ENCODE peak calls at places on chromosomes 3 and 15, in six cellular contexts. X is cardiac muscle cell; V is naive thymus-derived CD4-positive, alpha-beta T cell; Q is Peyer's patch; J is colonic mucosa; T is fibroblast of lung. D is an unnamed sample. For H3K9me3, the result is how much of the 10 kb centered on the place peaks cover.

GRCh38 chr3:57934373-57934772 is 73.8 kb upstream of the FLNB start:
- DNase-seq in X (no peak), V (no peak), Q (no peak), J (no peak), T (no peak), D (no peak)

GRCh38 chr3:124410471-124410870 is 319.8 kb upstream of the UMPS start:
- DNase-seq in X (no peak), V (no peak), Q (no peak), J (no peak), T (peak), D (no peak)

GRCh38 chr3:188577539-188577938 is 423.6 kb downstream of the LPP start:
- DNase-seq in X (no peak), V (no peak), Q (no peak), J (no peak), T (no peak), D (no peak)

GRCh38 chr3:187161556-187161955 is 22.3 kb upstream of the RPL39L start:
- DNase-seq in X (no peak), V (no peak), Q (no peak), J (no peak), T (no peak), D (no peak)

GRCh38 chr3:170762081-170762480 is 107.9 kb downstream of the RPL22L1 start:
- DNase-seq in X (no peak), V (no peak), Q (no peak), J (no peak), T (no peak), D (no peak)

GRCh38 chr3:51970606-51971300 is 3.1 kb downstream of the ABHD14B start:
- DNase-seq in X (no peak), V (no peak), Q (no peak), J (no peak), T (no peak), D (peak)

GRCh38 chr3:64049136-64049535 is 25.8 kb upstream of the PSMD6 start:
- DNase-seq in X (no peak), V (no peak), Q (no peak), J (no peak), T (no peak), D (no peak)

GRCh38 chr3:143918848-143919247 is 52.8 kb upstream of the DIPK2A start:
- DNase-seq in X (no peak), V (no peak), Q (no peak), J (no peak), T (no peak), D (no peak)

GRCh38 chr15:48557335-48557734 is 88.2 kb downstream of the FBN1 start:
- DNase-seq in X (no peak), V (no peak), Q (no peak), J (no peak), T (no peak), D (peak)

GRCh38 chr15:75231836-75232235 is 26.3 kb upstream of the GOLGA6C start:
- DNase-seq in X (no peak), V (no peak), Q (no peak), J (no peak), T (no peak), D (peak)

GRCh38 chr3:140092883-140093536 is 158.0 kb downstream of the CLSTN2 start:
- DNase-seq in X (no peak), V (no peak), Q (no peak), J (no peak), T (no peak), D (no peak)

GRCh38 chr3:156952011-156952410 is 125.9 kb downstream of the LEKR1 start:
- DNase-seq in X (no peak), V (no peak), Q (no peak), J (no peak), T (no peak), D (no peak)

GRCh38 chr3:41327718-41328117 is 128.4 kb downstream of the CTNNB1 start:
- DNase-seq in X (no peak), V (no peak), Q (no peak), J (no peak), T (peak), D (no peak)

GRCh38 chr3:45571969-45572368 is 22.6 kb upstream of the LIMD1 start:
- DNase-seq in X (no peak), V (no peak), Q (peak), J (no peak), T (no peak), D (no peak)

GRCh38 chr3:122306622-122306953 is 18.5 kb upstream of the CSTA start:
- DNase-seq in X (no peak), V (no peak), Q (no peak), J (no peak), T (no peak), D (no peak)

GRCh38 chr15:59372352-59373211 is at the start of gene MYO1E:
- DNase-seq in X (peak), V (no peak), Q (peak), J (peak), T (peak), D (peak)

GRCh38 chr15:87429754-87430153 is 826.8 kb downstream of the NTRK3 start:
- DNase-seq in X (no peak), V (no peak), Q (no peak), J (no peak), T (no peak), D (no peak)

GRCh38 chr15:95365615-95366107 is 964.8 kb upstream of the NR2F2 start:
- DNase-seq in X (no peak), V (no peak), Q (no peak), J (no peak), T (peak), D (peak)

GRCh38 chr15:69305204-69305931 is 6.7 kb downstream of the PAQR5 start:
- DNase-seq in X (no peak), V (no peak), Q (peak), J (peak), T (peak), D (no peak)

GRCh38 chr3:160400048-160400630 is 689 bp downstream of the SMC4 start:
- DNase-seq in X (peak), V (no peak), Q (peak), J (peak), T (peak), D (peak)

GRCh38 chr3:159839561-159840379 is 148.9 kb upstream of the IL12A start:
- DNase-seq in X (peak), V (peak), Q (no peak), J (no peak), T (peak), D (peak)

GRCh38 chr3:73603771-73604171 is 21.0 kb downstream of the PDZRN3 start:
- DNase-seq in X (no peak), V (no peak), Q (no peak), J (no peak), T (peak), D (no peak)

GRCh38 chr3:10775259-10775658 is 40.8 kb upstream of the SLC6A11 start:
- DNase-seq in X (no peak), V (no peak), Q (no peak), J (peak), T (no peak), D (no peak)

GRCh38 chr3:9168230-9168629 is 81.2 kb downstream of the SRGAP3 start:
- DNase-seq in X (peak), V (peak), Q (peak), J (peak), T (no peak), D (no peak)

GRCh38 chr15:51736646-51737537 is 563 bp downstream of the LYSMD2 start:
- DNase-seq in X (peak), V (peak), Q (peak), J (peak), T (peak), D (peak)

GRCh38 chr15:57031605-57032004 is 113.2 kb downstream of the TCF12 start:
- DNase-seq in X (no peak), V (no peak), Q (no peak), J (no peak), T (peak), D (peak)

GRCh38 chr15:39202641-39203040 is 378.2 kb upstream of the THBS1 start:
- DNase-seq in X (no peak), V (no peak), Q (no peak), J (no peak), T (peak), D (no peak)

GRCh38 chr3:148708409-148708808 is 10.7 kb downstream of the AGTR1 start:
- DNase-seq in X (no peak), V (no peak), Q (no peak), J (no peak), T (no peak), D (no peak)

GRCh38 chr3:6418492-6418891 is 442.4 kb upstream of the GRM7 start:
- DNase-seq in X (no peak), V (no peak), Q (no peak), J (no peak), T (no peak), D (no peak)

GRCh38 chr3:25652921-25653320 is 11.8 kb downstream of the TOP2B start:
- DNase-seq in X (no peak), V (no peak), Q (no peak), J (no peak), T (no peak), D (no peak)

DNA sequence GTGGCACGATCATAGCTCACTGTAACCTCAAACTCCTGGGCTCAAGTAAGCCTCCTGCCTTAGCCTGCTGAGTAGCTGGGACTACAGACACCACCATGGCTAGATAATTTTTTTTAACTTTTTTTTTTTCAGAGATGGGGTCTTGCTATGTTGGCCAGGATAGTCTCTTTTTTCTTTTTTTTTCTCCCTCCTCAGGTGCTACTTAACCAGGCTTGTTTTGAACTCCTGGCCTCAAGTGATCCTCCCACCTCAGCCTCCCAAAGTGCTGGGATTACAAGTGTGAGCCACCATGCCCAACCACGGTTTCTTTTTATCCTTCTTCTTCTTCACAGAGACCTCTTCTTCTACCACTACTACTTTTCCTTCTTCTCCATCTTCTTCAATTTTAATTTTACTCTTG is 53.8 kb upstream of the MAP4 start:
- DNase-seq in X (no peak), V (no peak), Q (no peak), J (no peak), T (no peak), D (no peak)
- H3K27ac ChIP-seq in X (peak), V (no peak), Q (no peak), J (no peak), T (no peak), D (no peak)

GRCh38 chr3:193872265-193872753 is 263.6 kb upstream of the HES1 start:
- DNase-seq in X (no peak), V (no peak), Q (peak), J (peak), T (peak), D (no peak)

GRCh38 chr3:193869221-193870201 is 266.4 kb upstream of the HES1 start:
- DNase-seq in X (no peak), V (no peak), Q (peak), J (no peak), T (peak), D (peak)

GRCh38 chr3:193870376-193871092 is 265.4 kb upstream of the HES1 start:
- DNase-seq in X (no peak), V (no peak), Q (no peak), J (no peak), T (no peak), D (no peak)

GRCh38 chr3:193868590-193868989 is 267.4 kb upstream of the HES1 start:
- DNase-seq in X (no peak), V (no peak), Q (no peak), J (no peak), T (no peak), D (no peak)

DNA sequence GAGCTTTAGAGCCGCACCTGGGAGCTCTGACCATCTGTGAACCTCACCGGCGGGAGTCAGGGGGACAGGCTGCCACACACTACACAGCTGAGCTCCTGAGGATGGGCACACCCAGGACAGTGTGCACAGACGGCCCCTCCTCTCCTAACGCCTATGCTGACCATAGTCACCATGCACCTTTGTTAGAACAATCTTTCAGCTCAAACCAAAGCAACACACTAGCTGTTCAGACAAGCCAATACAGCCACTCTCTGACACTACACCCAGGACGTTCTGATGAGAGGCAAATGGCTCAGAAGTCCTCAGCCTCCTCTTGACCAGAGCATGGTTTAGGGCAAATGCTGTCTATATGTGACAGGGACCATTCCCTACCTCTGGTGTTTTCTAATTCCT is 264.9 kb upstream of the HES1 start:
- DNase-seq in X (no peak), V (no peak), Q (no peak), J (no peak), T (no peak), D (no peak)
- H3K4me3 ChIP-seq in X (no peak), V (no peak), Q (no peak), J (no peak), T (no peak), D (no peak)

DNA sequence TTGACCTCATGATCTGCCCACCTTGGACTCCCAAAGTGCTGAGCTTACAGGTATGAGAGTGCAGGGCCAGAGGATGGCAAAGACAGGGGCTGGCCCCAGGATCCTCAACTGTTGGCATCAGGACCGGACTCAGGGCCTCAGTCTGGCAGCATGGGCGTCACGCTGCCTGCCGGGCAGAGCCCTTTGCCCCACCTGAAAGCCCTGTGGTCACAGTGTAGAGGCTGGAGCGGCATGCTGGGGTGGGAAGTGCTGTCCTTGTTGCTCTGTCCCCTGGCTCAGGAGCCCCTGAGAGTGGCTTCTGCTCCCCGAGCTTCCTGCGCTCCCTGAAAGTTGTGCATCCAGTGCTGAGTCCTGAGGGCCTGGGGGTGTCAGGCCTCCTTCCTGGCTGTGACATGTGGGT is 147.1 kb downstream of the OR4M2 start:
- DNase-seq in X (no peak), V (no peak), Q (no peak), J (no peak), T (no peak), D (no peak)
- H3K9me3 ChIP-seq in X (under half), V (under half), Q (under half), J (under half), T (under half), D (under half)

GRCh38 chr3:32781211-32781968 is 36.4 kb upstream of the TRIM71 start:
- DNase-seq in X (peak), V (peak), Q (peak), J (peak), T (peak), D (peak)
- H3K27ac ChIP-seq in X (peak), V (no peak), Q (no peak), J (no peak), T (no peak), D (no peak)

GRCh38 chr3:69091389-69092029 is 6.8 kb downstream of the ARL6IP5 start:
- DNase-seq in X (no peak), V (no peak), Q (no peak), J (no peak), T (no peak), D (no peak)
- H3K4me3 ChIP-seq in X (no peak), V (peak), Q (no peak), J (no peak), T (no peak), D (no peak)

DNA sequence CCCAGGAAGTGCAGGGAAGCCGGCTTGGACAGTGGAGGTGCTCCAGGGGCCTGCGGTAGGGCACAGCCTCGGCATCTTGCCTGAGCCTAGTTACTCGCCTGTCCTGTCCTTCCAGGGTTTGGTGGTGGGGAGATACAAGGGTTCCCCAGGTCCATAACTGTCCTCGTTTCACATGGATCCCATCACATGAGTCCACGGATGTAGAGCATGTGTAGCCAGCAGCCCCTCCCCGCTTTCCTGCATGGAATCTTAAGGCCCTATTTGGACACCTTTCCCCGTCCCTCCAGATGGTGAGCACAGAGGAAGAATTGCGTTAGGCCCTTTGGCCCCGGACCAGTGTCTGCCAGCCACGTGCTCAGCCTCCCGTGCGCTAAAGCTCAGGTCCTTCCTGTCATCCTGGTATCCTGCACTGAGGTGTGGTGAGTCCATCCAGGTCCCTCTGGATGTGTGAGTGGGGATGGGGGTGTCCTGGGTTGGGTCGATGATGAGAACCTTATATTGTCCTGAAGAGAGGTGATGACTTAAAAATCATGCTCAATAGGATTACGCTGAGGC is 230.4 kb downstream of the SNRPN start:
- DNase-seq in X (no peak), V (no peak), Q (no peak), J (no peak), T (no peak), D (peak)
- H3K9me3 ChIP-seq in X (under half), V (under half), Q (under half), J (under half), T (under half), D (under half)